ENCODE peak calls at places on chromosome 4, in eight cellular contexts. D, L, X, W, U, M, F and P are unnamed samples.

GRCh38 chr4:77629885-77630284 is 24.3 kb downstream of the CXCL13 start:
- ATAC-seq in F (no peak), U (no peak), W (no peak), M (no peak), D (no peak), L (no peak), X (peak; percentile 78), P (no peak)

GRCh38 chr4:40845136-40845910 is 95.6 kb downstream of the NSUN7 start:
- ATAC-seq in L (no peak), X (no peak), M (no peak), U (no peak), D (no peak), F (no peak), W (no peak), P (no peak)

GRCh38 chr4:187387709-187388108 is 607.9 kb upstream of the ZFP42 start:
- ATAC-seq in L (no peak), X (no peak), W (no peak), F (no peak), D (no peak), M (no peak), U (no peak), P (no peak)

GRCh38 chr4:9918475-9918874 is 102.8 kb downstream of the SLC2A9 start:
- ATAC-seq in U (no peak), F (no peak), D (no peak), M (no peak), X (no peak), L (no peak), W (no peak), P (no peak)

GRCh38 chr4:25857403-25857802 is 5.4 kb downstream of the SEL1L3 start:
- ATAC-seq in W (peak; percentile 39), U (peak; percentile 25), D (no peak), L (no peak), M (no peak), F (no peak), X (no peak), P (no peak)

GRCh38 chr4:4837316-4837715 is 22.1 kb upstream of the MSX1 start:
- ATAC-seq in D (no peak), M (no peak), L (no peak), W (no peak), U (no peak), F (no peak), X (no peak), P (no peak)

GRCh38 chr4:123755655-123756054 is 359.1 kb downstream of the SPRY1 start:
- ATAC-seq in F (no peak), L (no peak), U (no peak), D (no peak), M (no peak), X (no peak), W (no peak), P (no peak)

GRCh38 chr4:71221510-71222466 is 117.0 kb upstream of the SLC4A4 start:
- ATAC-seq in W (no peak), D (no peak), L (no peak), U (no peak), X (no peak), F (no peak), M (no peak), P (no peak)

GRCh38 chr4:179872751-179873150 is 2370.5 kb upstream of the TENM3 start:
- ATAC-seq in X (no peak), L (no peak), W (no peak), D (no peak), F (no peak), M (no peak), U (no peak), P (no peak)

GRCh38 chr4:62434921-62435320 is 1234.8 kb downstream of the ADGRL3 start:
- ATAC-seq in L (no peak), X (no peak), F (no peak), M (no peak), D (no peak), U (no peak), W (no peak), P (no peak)

GRCh38 chr4:67659065-67659464 is 41.9 kb downstream of the UBA6 start:
- ATAC-seq in X (no peak), F (no peak), L (no peak), D (no peak), M (no peak), W (no peak), U (no peak), P (no peak)

GRCh38 chr4:72971572-72971971 is 97.9 kb downstream of the COX18 start:
- ATAC-seq in D (no peak), M (no peak), F (no peak), X (no peak), U (no peak), L (no peak), W (no peak), P (no peak)

GRCh38 chr4:127470290-127470809 is 162.4 kb upstream of the INTU start:
- ATAC-seq in M (no peak), U (peak; percentile 60), F (no peak), L (no peak), X (no peak), D (no peak), W (no peak), P (no peak)

GRCh38 chr4:38523524-38524448 is 140.2 kb upstream of the KLF3 start:
- ATAC-seq in W (no peak), X (peak; percentile 99), L (no peak), D (peak; percentile 67), F (no peak), M (no peak), U (peak; percentile 87), P (peak; percentile 62)

GRCh38 chr4:106365613-106366012 is 3.0 kb downstream of the GIMD1 start:
- ATAC-seq in F (peak; percentile 97), U (peak; percentile 18), W (peak; percentile 54), M (no peak), D (peak; percentile 86), L (no peak), X (no peak), P (peak; percentile 82)

GRCh38 chr4:65865489-65865888 is 195.2 kb upstream of the EPHA5 start:
- ATAC-seq in M (peak; percentile 55), L (no peak), F (peak; percentile 49), W (no peak), X (peak; percentile 25), D (no peak), U (no peak), P (no peak)

GRCh38 chr4:27084685-27085356 is 224.2 kb downstream of the STIM2 start:
- ATAC-seq in L (no peak), M (peak; percentile 78), F (no peak), X (no peak), U (peak; percentile 85), D (peak; percentile 66), W (peak; percentile 80), P (no peak)

GRCh38 chr4:42167709-42168108 is 15.3 kb upstream of the BEND4 start:
- ATAC-seq in X (peak; percentile 99), M (no peak), L (no peak), F (no peak), D (no peak), W (no peak), U (no peak), P (no peak)

GRCh38 chr4:47010347-47011188 is 17.2 kb upstream of the GABRA4 start:
- ATAC-seq in M (no peak), X (peak; percentile 86), W (no peak), U (no peak), F (no peak), D (no peak), L (no peak), P (no peak)

GRCh38 chr4:14920759-14921313 is 81.4 kb upstream of the CPEB2 start:
- ATAC-seq in D (no peak), U (peak; percentile 47), X (no peak), F (peak; percentile 73), M (no peak), L (no peak), W (no peak), P (peak; percentile 35)

DNA sequence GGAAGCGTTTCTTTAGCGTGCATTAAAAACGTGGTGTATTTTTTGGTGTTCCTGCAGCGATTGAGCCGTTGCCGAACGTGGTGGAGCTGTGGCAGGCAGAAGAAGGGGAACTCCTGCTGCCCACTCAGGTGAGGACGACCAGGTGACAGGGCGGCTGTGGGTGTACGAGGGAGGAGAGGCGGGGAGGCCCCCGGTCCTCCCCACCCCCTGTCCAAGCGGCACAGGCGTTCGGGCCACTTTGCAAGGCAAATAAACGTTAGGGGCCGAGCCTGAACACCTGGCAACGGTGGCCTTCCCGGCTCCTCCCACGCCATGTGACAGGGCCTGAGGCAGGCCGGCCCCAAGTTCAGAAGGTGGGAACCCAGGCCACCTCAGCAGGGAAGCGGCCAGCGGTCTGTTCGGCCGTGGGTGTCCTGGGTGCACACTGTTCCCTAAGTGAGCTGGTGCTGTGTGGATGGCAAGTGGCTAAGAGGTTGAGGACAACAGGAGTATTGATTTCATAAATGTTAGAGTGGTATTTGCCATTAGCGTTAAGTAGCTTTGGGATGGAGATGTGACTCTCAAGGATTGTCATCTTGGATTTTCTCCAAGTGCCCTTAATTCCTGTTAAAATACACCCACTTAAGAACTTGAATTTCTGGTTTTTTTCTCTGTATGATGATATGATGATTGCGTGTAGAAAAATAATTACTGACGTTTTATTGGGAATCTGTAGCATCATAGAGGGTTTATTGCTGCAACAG is 1.2 kb downstream of the TMEM131L start:
- ATAC-seq in M (peak; percentile 64), U (peak; percentile 63), X (peak; percentile 71), W (peak; percentile 69), F (peak; percentile 65), L (peak; percentile 42), D (peak; percentile 32), P (no peak)
- TF ChIP-seq POLR2AphosphoS5 in M (peak; percentile 54), U (no peak), X (peak; percentile 81), W (peak; percentile 35), F (no peak), L (no peak), D (no peak), P (no peak)

GRCh38 chr4:6469144-6469543 is 3.3 kb downstream of the PPP2R2C start:
- ATAC-seq in D (no peak), U (no peak), W (no peak), M (no peak), X (no peak), L (no peak), F (no peak), P (no peak)
- H3K27me3 ChIP-seq in D (peaks cover 16% of the 10 kb centered on the region), U (peaks cover 28% of the 10 kb centered on the region), W (no peaks in the 10 kb centered on the region), M (peaks cover 58% of the 10 kb centered on the region), X (peaks cover 4% of the 10 kb centered on the region), L (no peaks in the 10 kb centered on the region), F (peaks cover 11% of the 10 kb centered on the region), P (peaks cover 79% of the 10 kb centered on the region)

DNA sequence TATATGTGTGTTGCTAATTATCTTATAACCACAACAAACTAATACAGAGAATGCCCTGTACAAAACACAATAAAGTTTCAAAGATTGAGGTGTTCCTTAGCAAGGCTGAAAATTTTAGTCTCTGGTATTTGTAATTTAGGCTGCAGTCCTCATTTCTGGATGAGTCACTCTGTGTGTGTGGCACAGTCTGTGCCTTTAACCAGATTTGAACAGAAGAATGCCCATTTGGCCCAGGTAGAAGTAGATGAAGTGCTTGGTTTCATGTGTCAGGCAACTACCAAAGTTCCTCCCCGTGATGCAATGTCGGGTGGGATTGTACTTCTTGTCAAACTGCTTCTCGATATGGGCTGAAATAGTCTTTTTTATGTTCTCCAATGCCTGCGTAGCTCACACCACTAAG is 91.6 kb upstream of the H2AZ1 start:
- ATAC-seq in L (no peak), F (no peak), X (no peak), M (no peak), W (no peak), U (no peak), D (no peak), P (no peak)
- H3K4me3 ChIP-seq in L (no peak overlapping the region), F (no peak overlapping the region), X (no peak overlapping the region), M (no peak overlapping the region), W (no peak overlapping the region), U (no peak overlapping the region), D (no peak overlapping the region), P (no peak overlapping the region)

DNA sequence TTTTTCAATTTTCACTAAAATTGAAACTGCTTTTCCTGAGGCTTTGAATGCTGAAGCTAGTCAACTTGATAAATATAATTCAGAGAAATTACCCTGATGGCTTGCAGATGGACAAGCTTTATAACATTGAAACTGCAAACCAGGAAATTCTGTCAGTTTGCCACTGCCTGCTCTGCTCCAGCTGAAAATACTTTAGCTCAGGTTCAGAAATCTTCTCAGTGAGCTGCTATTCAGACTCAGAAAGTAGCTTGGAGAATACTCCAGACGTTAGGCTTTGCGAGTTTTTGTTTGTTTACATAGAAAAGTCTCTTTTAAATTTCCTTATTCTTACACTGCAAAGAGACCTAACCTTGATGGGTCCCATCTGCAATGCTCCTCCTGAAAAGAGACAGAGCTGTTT is 1574.7 kb downstream of the STIM2 start:
- ATAC-seq in U (no peak), L (no peak), W (no peak), M (no peak), F (no peak), D (no peak), X (no peak), P (no peak)
- TF ChIP-seq POLR2AphosphoS5 in U (no peak), L (no peak), W (no peak), M (no peak), F (no peak), D (no peak), X (no peak), P (no peak)